ENCODE peak calls at places on chromosomes 12 and 14, in six cellular contexts. W is ovary; Z is fibroblast of lung; R is mammary epithelial cell; L is CD8-positive, alpha-beta T cell; P is body of pancreas. T is an unnamed sample.
A peak's percentile ranks its signal among the peaks of the same experiment; 100 is the strongest.

GRCh38 chr14:28482644-28483043 is 283.9 kb upstream of the FOXG1 start:
- DNase-seq in Z (no peak), L (no peak), R (no peak), W (no peak), P (no peak), T (no peak)

GRCh38 chr14:38420045-38420444 is 164.2 kb upstream of the CLEC14A start:
- DNase-seq in W (no peak), R (no peak), L (no peak), Z (peak; percentile 27), P (no peak), T (no peak)

GRCh38 chr14:103512701-103513611 is 9.7 kb downstream of the CKB start:
- DNase-seq in P (peak; percentile 65), Z (peak; percentile 84), R (peak; percentile 97), W (peak; percentile 71), L (no peak), T (no peak)

GRCh38 chr14:71388862-71389261 is 481.6 kb downstream of the PCNX1 start:
- DNase-seq in Z (no peak), P (no peak), R (no peak), L (no peak), W (no peak), T (no peak)

GRCh38 chr14:96949594-96949993 is 152.4 kb downstream of the VRK1 start:
- DNase-seq in W (no peak), R (no peak), P (no peak), Z (no peak), L (no peak), T (no peak)

GRCh38 chr14:105865904-105866840 is 339.8 kb downstream of the TMEM121 start:
- DNase-seq in W (peak; percentile 17), Z (no peak), P (peak; percentile 1), L (no peak), R (no peak), T (peak; percentile 26)

GRCh38 chr12:96985515-96986362 is 78.7 kb downstream of the NEDD1 start:
- DNase-seq in P (peak; percentile 11), W (peak; percentile 35), L (peak; percentile 28), Z (no peak), R (no peak), T (no peak)

GRCh38 chr12:124309744-124310143 is 14.9 kb downstream of the RFLNA start:
- DNase-seq in W (no peak), R (no peak), L (no peak), P (no peak), Z (no peak), T (no peak)

GRCh38 chr12:96386794-96387193 is 13.4 kb downstream of the CDK17 start:
- DNase-seq in L (no peak), R (no peak), W (no peak), P (no peak), Z (no peak), T (no peak)

GRCh38 chr12:20262131-20262530 is 106.2 kb upstream of the PDE3A start:
- DNase-seq in R (no peak), W (no peak), Z (no peak), P (no peak), L (no peak), T (no peak)

GRCh38 chr12:52543985-52544888 is 8.7 kb downstream of the KRT71 start:
- DNase-seq in P (no peak), W (no peak), Z (peak; percentile 11), L (no peak), R (no peak), T (no peak)

GRCh38 chr14:103528158-103528511 is 861 bp upstream of the TRMT61A start:
- DNase-seq in L (no peak), Z (no peak), W (no peak), P (peak; percentile 49), R (no peak), T (no peak)

GRCh38 chr14:73610692-73611091 is 1.6 kb upstream of the ACOT6 start:
- DNase-seq in W (no peak), L (no peak), P (no peak), Z (peak; percentile 39), R (no peak), T (no peak)

GRCh38 chr14:51071851-51072250 is 23.1 kb downstream of the TRIM9 start:
- DNase-seq in L (no peak), Z (peak; percentile 52), P (peak; percentile 33), W (peak; percentile 57), R (no peak), T (no peak)

GRCh38 chr12:47828967-47829482 is 9.3 kb upstream of the HDAC7 start:
- DNase-seq in W (peak; percentile 93), R (peak; percentile 79), L (no peak), Z (peak; percentile 57), P (peak; percentile 70), T (no peak)

GRCh38 chr12:480831-481230 is 21.1 kb downstream of the B4GALNT3 start:
- DNase-seq in R (no peak), W (peak; percentile 55), L (no peak), P (no peak), Z (peak; percentile 91), T (no peak)

GRCh38 chr12:107817250-107817649 is 42.7 kb downstream of the ASCL4 start:
- DNase-seq in L (no peak), R (no peak), Z (no peak), P (no peak), W (no peak), T (no peak)

GRCh38 chr14:75140620-75141019 is 13.8 kb upstream of the NEK9 start:
- DNase-seq in Z (no peak), R (no peak), L (no peak), P (no peak), W (no peak), T (no peak)

GRCh38 chr12:127393896-127394295 is 873.1 kb upstream of the TMEM132C start:
- DNase-seq in R (peak; percentile 86), Z (peak; percentile 91), L (no peak), W (no peak), P (no peak), T (no peak)

GRCh38 chr12:60498656-60499055 is 902.8 kb downstream of the SLC16A7 start:
- DNase-seq in Z (no peak), W (no peak), R (no peak), L (no peak), P (no peak), T (no peak)

GRCh38 chr14:53399057-53399456 is 245.9 kb upstream of the DDHD1 start:
- DNase-seq in W (no peak), Z (peak; percentile 72), L (no peak), P (no peak), R (no peak), T (no peak)

GRCh38 chr12:128761305-128761880 is 62.4 kb downstream of the SLC15A4 start:
- DNase-seq in R (no peak), L (no peak), W (no peak), Z (no peak), P (no peak), T (no peak)

GRCh38 chr12:69901141-69901900 is 76.3 kb downstream of the MYRFL start:
- DNase-seq in W (no peak), R (peak; percentile 18), L (no peak), Z (no peak), P (no peak), T (no peak)

GRCh38 chr12:2958432-2959193 is 584 bp upstream of the TEAD4 start:
- DNase-seq in L (no peak), R (peak; percentile 84), P (peak; percentile 83), W (peak; percentile 58), Z (peak; percentile 71), T (no peak)

GRCh38 chr12:2959508-2960431 is 573 bp downstream of the TEAD4 start:
- DNase-seq in P (peak; percentile 62), L (no peak), Z (peak; percentile 73), R (peak; percentile 60), W (peak; percentile 65), T (no peak)

GRCh38 chr12:2959194-2959507 is at the start of gene TEAD4:
- DNase-seq in W (peak; percentile 73), P (peak; percentile 82), Z (peak; percentile 83), R (peak; percentile 75), L (no peak), T (no peak)

GRCh38 chr12:2955888-2956287 is 3.3 kb upstream of the TEAD4 start:
- DNase-seq in Z (no peak), P (no peak), W (no peak), L (no peak), R (no peak), T (no peak)

GRCh38 chr12:2957816-2958431 is 1.3 kb upstream of the TEAD4 start:
- DNase-seq in L (no peak), R (peak; percentile 8), P (no peak), Z (no peak), W (no peak), T (no peak)
- TF ChIP-seq CTCF in L (no peak), R (no peak), P (peak; percentile 11), Z (no peak), W (no peak), T (no peak)

DNA sequence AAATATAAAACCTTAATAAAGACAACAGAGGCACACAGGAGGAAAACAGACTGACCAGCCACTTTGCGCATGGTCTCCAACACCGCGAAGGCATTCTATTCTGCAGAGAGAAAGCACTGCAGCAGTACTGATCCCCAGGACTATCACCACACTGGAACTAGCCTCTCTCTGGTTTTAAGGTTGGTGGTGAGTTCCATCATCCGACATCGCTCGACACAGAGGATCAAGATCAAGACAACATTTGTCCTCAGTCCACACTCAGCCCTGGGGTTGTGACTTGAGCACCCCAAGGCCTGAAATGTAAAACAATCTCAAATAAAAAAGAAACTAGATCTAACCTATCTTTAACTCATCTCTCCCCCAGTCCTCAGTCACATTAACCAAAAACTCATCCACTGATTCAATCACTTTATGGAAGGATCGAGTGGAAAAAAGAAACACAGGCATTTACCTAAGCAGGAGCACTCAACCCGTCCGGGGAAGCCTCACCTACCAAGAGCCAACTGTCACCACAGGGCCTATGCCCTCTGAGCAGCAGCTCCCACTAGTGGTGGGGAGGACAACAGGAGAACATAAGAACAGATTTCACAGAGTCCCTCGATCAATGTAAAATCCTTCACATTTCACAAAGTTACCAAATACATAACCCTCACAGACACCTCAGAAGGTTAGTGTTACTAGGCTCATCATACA is 17.7 kb downstream of the STXBP6 start:
- DNase-seq in R (no peak), Z (no peak), W (no peak), P (no peak), L (no peak), T (no peak)
- TF ChIP-seq CTCF in R (no peak), Z (no peak), W (no peak), P (no peak), L (no peak), T (peak; percentile 35)

DNA sequence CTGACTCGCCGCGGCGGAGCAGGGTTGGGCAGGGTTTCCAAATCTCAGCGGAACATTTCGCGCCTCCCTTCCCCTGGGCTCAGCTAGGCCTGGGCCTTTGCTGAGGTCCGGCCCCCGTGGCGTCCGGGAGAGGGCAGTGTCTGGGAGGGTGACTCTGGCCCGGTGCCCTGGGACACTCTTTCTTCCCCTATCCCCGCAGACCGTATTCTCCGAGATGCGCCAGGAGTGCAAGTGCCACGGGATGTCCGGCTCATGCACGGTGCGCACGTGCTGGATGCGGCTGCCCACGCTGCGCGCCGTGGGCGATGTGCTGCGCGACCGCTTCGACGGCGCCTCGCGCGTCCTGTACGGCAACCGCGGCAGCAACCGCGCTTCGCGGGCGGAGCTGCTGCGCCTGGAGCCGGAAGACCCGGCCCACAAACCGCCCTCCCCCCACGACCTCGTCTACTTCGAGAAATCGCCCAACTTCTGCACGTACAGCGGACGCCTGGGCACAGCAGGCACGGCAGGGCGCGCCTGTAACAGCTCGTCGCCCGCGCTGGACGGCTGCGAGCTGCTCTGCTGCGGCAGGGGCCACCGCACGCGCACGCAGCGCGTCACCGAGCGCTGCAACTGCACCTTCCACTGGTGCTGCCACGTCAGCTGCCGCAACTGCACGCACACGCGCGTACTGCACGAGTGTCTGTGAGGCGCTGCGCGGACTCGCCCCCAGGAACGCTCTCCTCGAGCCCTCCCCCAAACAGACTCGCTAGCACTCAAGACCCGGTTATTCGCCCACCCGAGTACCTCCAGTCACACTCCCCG is 3.0 kb downstream of the WNT1 start:
- DNase-seq in Z (no peak), P (no peak), L (peak; percentile 44), R (no peak), W (no peak), T (no peak)
- TF ChIP-seq CTCF in Z (no peak), P (no peak), L (no peak), R (no peak), W (no peak), T (peak; percentile 43)

GRCh38 chr14:43005807-43006206 is 1399.1 kb downstream of the LRFN5 start:
- DNase-seq in Z (no peak), W (no peak), L (no peak), R (no peak), P (no peak), T (no peak)
- TF ChIP-seq CTCF in Z (peak; percentile 43), W (no peak), L (no peak), R (no peak), P (no peak), T (no peak)